ENCODE peak calls at places on chromosomes 11 and 22, in five cellular contexts. C is AG04450; Z is stimulated activated CD8-positive, alpha-beta memory T cell treated with anti-CD3 and anti-CD28 coated beads, Interleukin-12 subunit alpha, Interleukin-12 subunit beta, amount 100 ng/mL, for 1 hour; A is RPMI8226; P is KBM-7. O is an unnamed sample.

GRCh38 chr22:20867179-20868099 is 8.6 kb downstream of the SNAP29 start:
- DNase-seq in Z (no peak), P (peak; percentile 19), A (no peak), C (no peak), O (no peak)

GRCh38 chr11:110184974-110185597 is 91.9 kb downstream of the ZC3H12C start:
- DNase-seq in A (no peak), P (no peak), Z (no peak), C (no peak), O (no peak)

GRCh38 chr11:60631939-60632338 is 67.5 kb upstream of the MS4A8 start:
- DNase-seq in Z (no peak), A (no peak), P (peak; percentile 14), C (no peak), O (no peak)

GRCh38 chr11:13963949-13964770 is 1.6 kb downstream of the SPON1 start:
- DNase-seq in P (peak; percentile 8), C (no peak), A (no peak), Z (no peak), O (peak; percentile 42)

GRCh38 chr11:69251639-69252493 is 42.1 kb upstream of the MYEOV start:
- DNase-seq in A (no peak), C (no peak), P (no peak), Z (no peak), O (no peak)

GRCh38 chr11:101428918-101429317 is 154.9 kb downstream of the TRPC6 start:
- DNase-seq in Z (no peak), C (no peak), A (peak; percentile 3), P (peak; percentile 12), O (no peak)

GRCh38 chr22:19109198-19110063 is 12.8 kb downstream of the DGCR2 start:
- DNase-seq in P (peak; percentile 90), C (no peak), Z (peak; percentile 30), A (peak; percentile 47), O (no peak)

GRCh38 chr22:39927544-39927943 is 26.7 kb downstream of the GRAP2 start:
- DNase-seq in C (no peak), Z (no peak), A (no peak), P (no peak), O (peak; percentile 53)

GRCh38 chr11:110837535-110838127 is 125.4 kb upstream of the ARHGAP20 start:
- DNase-seq in C (no peak), A (no peak), Z (no peak), P (no peak), O (no peak)

GRCh38 chr11:61728940-61729219 is 23.6 kb upstream of the MYRF start:
- DNase-seq in Z (no peak), P (no peak), C (peak; percentile 4), A (peak; percentile 43), O (no peak)

GRCh38 chr11:126834149-126834548 is 166.4 kb downstream of the KIRREL3 start:
- DNase-seq in A (no peak), Z (no peak), C (peak; percentile 56), P (no peak), O (no peak)

GRCh38 chr11:2096001-2096918 is 42.9 kb downstream of the IGF2 start:
- DNase-seq in P (no peak), C (no peak), A (no peak), Z (no peak), O (no peak)

O was measured in WTC11.